ENCODE peak calls at places on chromosomes 4 and X, in eight cellular contexts. One of them, this sample, is unnamed.

GRCh38 chrX:47664737-47665136 is 5.8 kb upstream of the UXT start:
- DNase-seq in cardiac muscle cell: peak
- DNase-seq in OCI-LY7: no peak
- DNase-seq in thyroid gland: no peak
- DNase-seq in fibroblast of lung: peak
- DNase-seq in AG09309: no peak
- DNase-seq in heart left ventricle: no peak
- DNase-seq in GM12865: no peak
- DNase-seq in this sample: no peak

GRCh38 chr4:171814545-171814944 is 1.3 kb downstream of the GALNTL6 start:
- DNase-seq in GM12865: no peak
- DNase-seq in OCI-LY7: no peak
- DNase-seq in heart left ventricle: peak
- DNase-seq in thyroid gland: no peak
- DNase-seq in cardiac muscle cell: no peak
- DNase-seq in fibroblast of lung: no peak
- DNase-seq in AG09309: no peak
- DNase-seq in this sample: no peak

GRCh38 chrX:48648299-48648698 is 35.3 kb upstream of the WAS start:
- DNase-seq in fibroblast of lung: peak
- DNase-seq in cardiac muscle cell: peak
- DNase-seq in OCI-LY7: peak
- DNase-seq in AG09309: peak
- DNase-seq in thyroid gland: peak
- DNase-seq in heart left ventricle: no peak
- DNase-seq in GM12865: peak
- DNase-seq in this sample: no peak

GRCh38 chr4:78337216-78337615 is 214.4 kb upstream of the ANXA3 start:
- DNase-seq in cardiac muscle cell: peak
- DNase-seq in AG09309: no peak
- DNase-seq in GM12865: no peak
- DNase-seq in thyroid gland: no peak
- DNase-seq in heart left ventricle: no peak
- DNase-seq in OCI-LY7: no peak
- DNase-seq in fibroblast of lung: no peak
- DNase-seq in this sample: no peak

GRCh38 chr4:17230727-17231126 is 281.2 kb downstream of the QDPR start:
- DNase-seq in heart left ventricle: no peak
- DNase-seq in OCI-LY7: no peak
- DNase-seq in cardiac muscle cell: no peak
- DNase-seq in thyroid gland: no peak
- DNase-seq in GM12865: no peak
- DNase-seq in AG09309: peak
- DNase-seq in fibroblast of lung: no peak
- DNase-seq in this sample: no peak

GRCh38 chr4:123399638-123400358 is 3.2 kb downstream of the SPRY1 start:
- DNase-seq in fibroblast of lung: peak
- DNase-seq in AG09309: no peak
- DNase-seq in GM12865: peak
- DNase-seq in heart left ventricle: no peak
- DNase-seq in thyroid gland: no peak
- DNase-seq in cardiac muscle cell: peak
- DNase-seq in OCI-LY7: no peak
- DNase-seq in this sample: no peak

GRCh38 chrX:97315939-97316338 is 432.2 kb downstream of the RPA4 start:
- DNase-seq in fibroblast of lung: no peak
- DNase-seq in heart left ventricle: no peak
- DNase-seq in thyroid gland: no peak
- DNase-seq in AG09309: no peak
- DNase-seq in GM12865: peak
- DNase-seq in cardiac muscle cell: no peak
- DNase-seq in OCI-LY7: no peak
- DNase-seq in this sample: no peak

GRCh38 chr4:5267418-5267817 is 216.1 kb downstream of the STK32B start:
- DNase-seq in fibroblast of lung: peak
- DNase-seq in OCI-LY7: no peak
- DNase-seq in AG09309: no peak
- DNase-seq in cardiac muscle cell: no peak
- DNase-seq in heart left ventricle: no peak
- DNase-seq in GM12865: no peak
- DNase-seq in thyroid gland: no peak
- DNase-seq in this sample: no peak

GRCh38 chr4:159035570-159035969 is 67.3 kb upstream of the RAPGEF2 start:
- DNase-seq in cardiac muscle cell: no peak
- DNase-seq in OCI-LY7: no peak
- DNase-seq in fibroblast of lung: no peak
- DNase-seq in AG09309: no peak
- DNase-seq in GM12865: peak
- DNase-seq in heart left ventricle: no peak
- DNase-seq in thyroid gland: no peak
- DNase-seq in this sample: no peak

GRCh38 chr4:40662962-40663604 is 33.4 kb upstream of the RBM47 start:
- DNase-seq in heart left ventricle: no peak
- DNase-seq in OCI-LY7: no peak
- DNase-seq in fibroblast of lung: peak
- DNase-seq in GM12865: peak
- DNase-seq in cardiac muscle cell: peak
- DNase-seq in AG09309: peak
- DNase-seq in thyroid gland: peak
- DNase-seq in this sample: peak

GRCh38 chr4:140151700-140152014 is 2.3 kb downstream of the MAML3 start:
- DNase-seq in AG09309: no peak
- DNase-seq in OCI-LY7: peak
- DNase-seq in GM12865: no peak
- DNase-seq in heart left ventricle: peak
- DNase-seq in fibroblast of lung: peak
- DNase-seq in cardiac muscle cell: peak
- DNase-seq in thyroid gland: peak
- DNase-seq in this sample: peak

GRCh38 chrX:12013220-12013619 is 125.1 kb upstream of the FRMPD4 start:
- DNase-seq in cardiac muscle cell: peak
- DNase-seq in fibroblast of lung: peak
- DNase-seq in GM12865: no peak
- DNase-seq in heart left ventricle: no peak
- DNase-seq in AG09309: no peak
- DNase-seq in OCI-LY7: no peak
- DNase-seq in thyroid gland: no peak
- DNase-seq in this sample: no peak

GRCh38 chr4:88280228-88280795 is 4.0 kb downstream of the PPM1K start:
- DNase-seq in heart left ventricle: no peak
- DNase-seq in fibroblast of lung: no peak
- DNase-seq in AG09309: no peak
- DNase-seq in thyroid gland: no peak
- DNase-seq in cardiac muscle cell: no peak
- DNase-seq in GM12865: peak
- DNase-seq in OCI-LY7: peak
- DNase-seq in this sample: no peak

GRCh38 chr4:88283661-88284377 is 542 bp downstream of the PPM1K start:
- DNase-seq in AG09309: no peak
- DNase-seq in cardiac muscle cell: peak
- DNase-seq in OCI-LY7: peak
- DNase-seq in thyroid gland: peak
- DNase-seq in heart left ventricle: peak
- DNase-seq in GM12865: peak
- DNase-seq in fibroblast of lung: peak
- DNase-seq in this sample: no peak

GRCh38 chr4:88286897-88287296 is 2.5 kb upstream of the PPM1K start:
- DNase-seq in AG09309: no peak
- DNase-seq in thyroid gland: no peak
- DNase-seq in fibroblast of lung: peak
- DNase-seq in heart left ventricle: no peak
- DNase-seq in GM12865: no peak
- DNase-seq in cardiac muscle cell: peak
- DNase-seq in OCI-LY7: no peak
- DNase-seq in this sample: peak

GRCh38 chr4:88285235-88285505 is 809 bp upstream of the PPM1K start:
- DNase-seq in AG09309: no peak
- DNase-seq in fibroblast of lung: no peak
- DNase-seq in thyroid gland: no peak
- DNase-seq in cardiac muscle cell: no peak
- DNase-seq in OCI-LY7: no peak
- DNase-seq in GM12865: no peak
- DNase-seq in heart left ventricle: no peak
- DNase-seq in this sample: no peak

GRCh38 chr4:88284378-88285234 is at the start of gene PPM1K:
- DNase-seq in cardiac muscle cell: peak
- DNase-seq in GM12865: peak
- DNase-seq in fibroblast of lung: peak
- DNase-seq in OCI-LY7: peak
- DNase-seq in thyroid gland: peak
- DNase-seq in heart left ventricle: peak
- DNase-seq in AG09309: peak
- DNase-seq in this sample: peak
- TF ChIP-seq CTCF in cardiac muscle cell: peak
- TF ChIP-seq CTCF in GM12865: no peak
- TF ChIP-seq CTCF in fibroblast of lung: no peak
- TF ChIP-seq CTCF in OCI-LY7: no peak
- TF ChIP-seq CTCF in thyroid gland: no peak
- TF ChIP-seq CTCF in heart left ventricle: no peak
- TF ChIP-seq CTCF in AG09309: no peak
- TF ChIP-seq CTCF in this sample: no peak

GRCh38 chr4:153535735-153536494 is 69.8 kb downstream of the TMEM131L start:
- DNase-seq in GM12865: no peak
- DNase-seq in AG09309: no peak
- DNase-seq in cardiac muscle cell: peak
- DNase-seq in OCI-LY7: no peak
- DNase-seq in heart left ventricle: no peak
- DNase-seq in thyroid gland: no peak
- DNase-seq in fibroblast of lung: no peak
- DNase-seq in this sample: no peak

GRCh38 chr4:153541426-153542096 is 75.4 kb downstream of the TMEM131L start:
- DNase-seq in cardiac muscle cell: peak
- DNase-seq in GM12865: peak
- DNase-seq in OCI-LY7: no peak
- DNase-seq in heart left ventricle: no peak
- DNase-seq in AG09309: peak
- DNase-seq in thyroid gland: no peak
- DNase-seq in fibroblast of lung: peak
- DNase-seq in this sample: peak

GRCh38 chr4:153537493-153537960 is 71.4 kb downstream of the TMEM131L start:
- DNase-seq in OCI-LY7: no peak
- DNase-seq in AG09309: no peak
- DNase-seq in GM12865: no peak
- DNase-seq in heart left ventricle: no peak
- DNase-seq in thyroid gland: no peak
- DNase-seq in fibroblast of lung: no peak
- DNase-seq in cardiac muscle cell: no peak
- DNase-seq in this sample: no peak

GRCh38 chr4:153539058-153539826 is 73.1 kb downstream of the TMEM131L start:
- DNase-seq in fibroblast of lung: no peak
- DNase-seq in OCI-LY7: no peak
- DNase-seq in cardiac muscle cell: no peak
- DNase-seq in GM12865: no peak
- DNase-seq in heart left ventricle: no peak
- DNase-seq in AG09309: no peak
- DNase-seq in thyroid gland: peak
- DNase-seq in this sample: no peak

DNA sequence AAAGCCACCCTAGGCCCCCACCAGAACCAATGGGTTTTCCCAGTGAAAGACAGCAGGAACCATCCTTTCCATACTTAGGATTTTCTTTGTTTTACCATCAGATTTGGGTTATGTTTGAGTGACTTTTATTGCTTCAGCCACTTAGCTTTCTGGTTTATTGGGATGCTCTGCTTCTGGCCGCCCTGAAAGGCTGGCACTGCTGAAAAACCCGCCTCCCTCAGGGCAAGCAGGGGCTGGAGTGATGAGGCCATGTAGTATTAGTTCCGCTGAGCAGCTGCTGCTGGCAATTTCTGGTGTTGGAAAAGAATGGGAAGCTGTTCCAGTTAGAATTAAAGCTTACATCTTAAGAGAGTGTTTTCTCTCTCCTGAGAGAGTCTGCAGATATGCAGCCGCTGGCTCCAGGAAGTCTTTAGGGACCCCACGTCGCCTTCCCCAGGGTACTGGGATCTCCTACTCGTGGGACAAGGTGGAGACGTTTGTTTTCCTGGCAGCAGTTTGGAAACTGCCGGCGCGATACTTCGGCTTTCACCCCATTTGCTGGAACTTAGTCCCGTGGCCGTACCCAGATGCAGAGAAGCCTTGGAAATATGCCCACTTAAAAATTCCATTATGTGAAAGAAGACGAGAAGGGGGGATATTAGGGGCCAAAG is 72.4 kb downstream of the TMEM131L start:
- DNase-seq in heart left ventricle: no peak
- DNase-seq in OCI-LY7: no peak
- DNase-seq in fibroblast of lung: no peak
- DNase-seq in AG09309: no peak
- DNase-seq in GM12865: no peak
- DNase-seq in thyroid gland: peak
- DNase-seq in cardiac muscle cell: peak
- DNase-seq in this sample: no peak
- H3K4me3 ChIP-seq in heart left ventricle: peak
- H3K4me3 ChIP-seq in OCI-LY7: no peak
- H3K4me3 ChIP-seq in fibroblast of lung: peak
- H3K4me3 ChIP-seq in AG09309: no peak
- H3K4me3 ChIP-seq in GM12865: no peak
- H3K4me3 ChIP-seq in thyroid gland: no peak
- H3K4me3 ChIP-seq in cardiac muscle cell: no peak
- H3K4me3 ChIP-seq in this sample: no peak

GRCh38 chr4:7189475-7190277 is 2.7 kb upstream of the SORCS2 start:
- DNase-seq in fibroblast of lung: no peak
- DNase-seq in heart left ventricle: peak
- DNase-seq in cardiac muscle cell: no peak
- DNase-seq in OCI-LY7: peak
- DNase-seq in thyroid gland: no peak
- DNase-seq in AG09309: no peak
- DNase-seq in GM12865: no peak
- DNase-seq in this sample: no peak
- TF ChIP-seq CTCF in fibroblast of lung: no peak
- TF ChIP-seq CTCF in heart left ventricle: no peak
- TF ChIP-seq CTCF in cardiac muscle cell: no peak
- TF ChIP-seq CTCF in OCI-LY7: peak
- TF ChIP-seq CTCF in thyroid gland: peak
- TF ChIP-seq CTCF in AG09309: no peak
- TF ChIP-seq CTCF in GM12865: no peak
- TF ChIP-seq CTCF in this sample: no peak

GRCh38 chr4:7770675-7771050 is 169.0 kb downstream of the AFAP1 start:
- DNase-seq in heart left ventricle: no peak
- DNase-seq in cardiac muscle cell: no peak
- DNase-seq in thyroid gland: no peak
- DNase-seq in GM12865: no peak
- DNase-seq in OCI-LY7: no peak
- DNase-seq in AG09309: no peak
- DNase-seq in fibroblast of lung: no peak
- DNase-seq in this sample: no peak
- H3K4me3 ChIP-seq in heart left ventricle: no peak
- H3K4me3 ChIP-seq in cardiac muscle cell: no peak
- H3K4me3 ChIP-seq in thyroid gland: no peak
- H3K4me3 ChIP-seq in GM12865: no peak
- H3K4me3 ChIP-seq in OCI-LY7: no peak
- H3K4me3 ChIP-seq in AG09309: no peak
- H3K4me3 ChIP-seq in fibroblast of lung: no peak
- H3K4me3 ChIP-seq in this sample: no peak

DNA sequence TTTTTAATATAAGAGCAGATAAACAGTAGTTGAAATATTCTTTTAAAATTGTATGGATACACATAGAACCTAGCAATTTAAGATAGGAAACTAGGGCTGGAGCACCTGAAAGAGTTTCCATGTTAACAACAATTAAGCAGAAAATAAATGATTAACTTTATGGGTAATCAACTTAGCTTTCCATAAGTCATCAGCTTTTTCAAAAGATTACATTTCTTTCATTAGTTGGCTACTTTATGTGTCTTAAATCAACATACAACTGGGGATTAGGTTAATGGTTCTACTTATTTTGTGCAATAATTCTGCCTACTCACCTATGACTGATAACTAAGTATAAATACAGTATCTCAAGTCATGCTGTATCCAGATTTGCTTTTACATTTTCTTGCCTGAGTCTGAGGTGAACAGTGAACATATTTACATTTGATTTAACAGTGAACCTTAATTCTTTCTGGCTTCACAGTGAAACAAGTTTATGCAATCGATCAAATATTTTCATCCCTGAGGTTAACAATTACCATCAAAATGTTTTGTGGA is at the start of gene ANXA10:
- DNase-seq in heart left ventricle: no peak
- DNase-seq in OCI-LY7: no peak
- DNase-seq in AG09309: no peak
- DNase-seq in fibroblast of lung: no peak
- DNase-seq in thyroid gland: no peak
- DNase-seq in GM12865: no peak
- DNase-seq in cardiac muscle cell: no peak
- DNase-seq in this sample: no peak
- TF ChIP-seq CTCF in heart left ventricle: no peak
- TF ChIP-seq CTCF in OCI-LY7: no peak
- TF ChIP-seq CTCF in AG09309: no peak
- TF ChIP-seq CTCF in fibroblast of lung: no peak
- TF ChIP-seq CTCF in thyroid gland: no peak
- TF ChIP-seq CTCF in GM12865: no peak
- TF ChIP-seq CTCF in cardiac muscle cell: no peak
- TF ChIP-seq CTCF in this sample: no peak

This sample was measured in retinal pigment epithelial cell.